ENCODE peak calls at places on chromosomes 7 and 10, in nine cellular contexts. One of them, this sample, is unnamed.

GRCh38 chr10:71269301-71270288 is 49.5 kb upstream of the SLC29A3 start:
- DNase-seq in MCF 10A: no peak
- DNase-seq in iris pigment epithelial cell: no peak
- DNase-seq in CD4-positive, CD25-positive, alpha-beta regulatory T cell: no peak
- DNase-seq in T-helper 9 cell: no peak
- DNase-seq in endothelial cell: no peak
- DNase-seq in NCI-H1436: no peak
- DNase-seq in SK-N-SH: no peak
- DNase-seq in cardiac septum: no peak
- DNase-seq in this sample: peak

GRCh38 chr10:63388421-63389031 is 77.3 kb downstream of the JMJD1C start:
- DNase-seq in MCF 10A: no peak
- DNase-seq in iris pigment epithelial cell: peak
- DNase-seq in CD4-positive, CD25-positive, alpha-beta regulatory T cell: peak
- DNase-seq in T-helper 9 cell: no peak
- DNase-seq in endothelial cell: no peak
- DNase-seq in NCI-H1436: no peak
- DNase-seq in SK-N-SH: no peak
- DNase-seq in cardiac septum: no peak
- DNase-seq in this sample: no peak

GRCh38 chr10:112875474-112876267 is 74.4 kb upstream of the TCF7L2 start:
- DNase-seq in MCF 10A: peak
- DNase-seq in iris pigment epithelial cell: peak
- DNase-seq in CD4-positive, CD25-positive, alpha-beta regulatory T cell: no peak
- DNase-seq in T-helper 9 cell: no peak
- DNase-seq in endothelial cell: no peak
- DNase-seq in NCI-H1436: no peak
- DNase-seq in SK-N-SH: no peak
- DNase-seq in cardiac septum: no peak
- DNase-seq in this sample: peak

GRCh38 chr7:112159346-112159745 is 46.9 kb downstream of the DOCK4 start:
- DNase-seq in MCF 10A: no peak
- DNase-seq in iris pigment epithelial cell: no peak
- DNase-seq in CD4-positive, CD25-positive, alpha-beta regulatory T cell: no peak
- DNase-seq in T-helper 9 cell: no peak
- DNase-seq in endothelial cell: no peak
- DNase-seq in NCI-H1436: no peak
- DNase-seq in SK-N-SH: no peak
- DNase-seq in cardiac septum: no peak
- DNase-seq in this sample: no peak

GRCh38 chr10:110410329-110411046 is 87.2 kb upstream of the DUSP5 start:
- DNase-seq in MCF 10A: peak
- DNase-seq in iris pigment epithelial cell: peak
- DNase-seq in CD4-positive, CD25-positive, alpha-beta regulatory T cell: no peak
- DNase-seq in T-helper 9 cell: no peak
- DNase-seq in endothelial cell: no peak
- DNase-seq in NCI-H1436: no peak
- DNase-seq in SK-N-SH: no peak
- DNase-seq in cardiac septum: no peak
- DNase-seq in this sample: peak

GRCh38 chr7:32406386-32406785 is 83.8 kb downstream of the LSM5 start:
- DNase-seq in MCF 10A: no peak
- DNase-seq in iris pigment epithelial cell: no peak
- DNase-seq in CD4-positive, CD25-positive, alpha-beta regulatory T cell: no peak
- DNase-seq in T-helper 9 cell: no peak
- DNase-seq in endothelial cell: no peak
- DNase-seq in NCI-H1436: no peak
- DNase-seq in SK-N-SH: no peak
- DNase-seq in cardiac septum: no peak
- DNase-seq in this sample: no peak

GRCh38 chr10:114634607-114634974 is 23.5 kb downstream of the ABLIM1 start:
- DNase-seq in MCF 10A: peak
- DNase-seq in iris pigment epithelial cell: peak
- DNase-seq in CD4-positive, CD25-positive, alpha-beta regulatory T cell: no peak
- DNase-seq in T-helper 9 cell: no peak
- DNase-seq in endothelial cell: no peak
- DNase-seq in NCI-H1436: no peak
- DNase-seq in SK-N-SH: peak
- DNase-seq in cardiac septum: no peak
- DNase-seq in this sample: peak

GRCh38 chr10:91073301-91073780 is 147.1 kb upstream of the PCGF5 start:
- DNase-seq in MCF 10A: no peak
- DNase-seq in iris pigment epithelial cell: no peak
- DNase-seq in CD4-positive, CD25-positive, alpha-beta regulatory T cell: no peak
- DNase-seq in T-helper 9 cell: no peak
- DNase-seq in endothelial cell: no peak
- DNase-seq in NCI-H1436: no peak
- DNase-seq in SK-N-SH: no peak
- DNase-seq in cardiac septum: no peak
- DNase-seq in this sample: no peak

GRCh38 chr7:12570529-12571461 is at the start of gene SCIN:
- DNase-seq in MCF 10A: peak
- DNase-seq in iris pigment epithelial cell: peak
- DNase-seq in CD4-positive, CD25-positive, alpha-beta regulatory T cell: peak
- DNase-seq in T-helper 9 cell: peak
- DNase-seq in endothelial cell: peak
- DNase-seq in NCI-H1436: peak
- DNase-seq in SK-N-SH: peak
- DNase-seq in cardiac septum: no peak
- DNase-seq in this sample: no peak

GRCh38 chr10:73018632-73019031 is 64.0 kb upstream of the PLA2G12B start:
- DNase-seq in MCF 10A: no peak
- DNase-seq in iris pigment epithelial cell: no peak
- DNase-seq in CD4-positive, CD25-positive, alpha-beta regulatory T cell: no peak
- DNase-seq in T-helper 9 cell: no peak
- DNase-seq in endothelial cell: no peak
- DNase-seq in NCI-H1436: no peak
- DNase-seq in SK-N-SH: no peak
- DNase-seq in cardiac septum: no peak
- DNase-seq in this sample: no peak

GRCh38 chr10:122957474-122957873 is 3.4 kb upstream of the C10orf88 start:
- DNase-seq in MCF 10A: peak
- DNase-seq in iris pigment epithelial cell: peak
- DNase-seq in CD4-positive, CD25-positive, alpha-beta regulatory T cell: no peak
- DNase-seq in T-helper 9 cell: no peak
- DNase-seq in endothelial cell: no peak
- DNase-seq in NCI-H1436: no peak
- DNase-seq in SK-N-SH: no peak
- DNase-seq in cardiac septum: no peak
- DNase-seq in this sample: peak

GRCh38 chr7:111953611-111954010 is 252.6 kb downstream of the DOCK4 start:
- DNase-seq in MCF 10A: peak
- DNase-seq in iris pigment epithelial cell: no peak
- DNase-seq in CD4-positive, CD25-positive, alpha-beta regulatory T cell: peak
- DNase-seq in T-helper 9 cell: no peak
- DNase-seq in endothelial cell: no peak
- DNase-seq in NCI-H1436: no peak
- DNase-seq in SK-N-SH: peak
- DNase-seq in cardiac septum: no peak
- DNase-seq in this sample: peak

GRCh38 chr10:113520606-113521481 is 32.0 kb upstream of the HABP2 start:
- DNase-seq in MCF 10A: peak
- DNase-seq in iris pigment epithelial cell: peak
- DNase-seq in CD4-positive, CD25-positive, alpha-beta regulatory T cell: peak
- DNase-seq in T-helper 9 cell: no peak
- DNase-seq in endothelial cell: peak
- DNase-seq in NCI-H1436: peak
- DNase-seq in SK-N-SH: peak
- DNase-seq in cardiac septum: no peak
- DNase-seq in this sample: peak

GRCh38 chr10:132109341-132110072 is 43.8 kb downstream of the JAKMIP3 start:
- DNase-seq in MCF 10A: no peak
- DNase-seq in iris pigment epithelial cell: no peak
- DNase-seq in CD4-positive, CD25-positive, alpha-beta regulatory T cell: no peak
- DNase-seq in T-helper 9 cell: no peak
- DNase-seq in endothelial cell: no peak
- DNase-seq in NCI-H1436: no peak
- DNase-seq in SK-N-SH: no peak
- DNase-seq in cardiac septum: peak
- DNase-seq in this sample: no peak

GRCh38 chr7:151999337-152000090 is 26.0 kb upstream of the GALNT11 start:
- DNase-seq in MCF 10A: no peak
- DNase-seq in iris pigment epithelial cell: peak
- DNase-seq in CD4-positive, CD25-positive, alpha-beta regulatory T cell: no peak
- DNase-seq in T-helper 9 cell: no peak
- DNase-seq in endothelial cell: no peak
- DNase-seq in NCI-H1436: no peak
- DNase-seq in SK-N-SH: no peak
- DNase-seq in cardiac septum: no peak
- DNase-seq in this sample: no peak

GRCh38 chr7:47586925-47587324 is 5.0 kb upstream of the TNS3 start:
- DNase-seq in MCF 10A: peak
- DNase-seq in iris pigment epithelial cell: no peak
- DNase-seq in CD4-positive, CD25-positive, alpha-beta regulatory T cell: no peak
- DNase-seq in T-helper 9 cell: no peak
- DNase-seq in endothelial cell: no peak
- DNase-seq in NCI-H1436: no peak
- DNase-seq in SK-N-SH: no peak
- DNase-seq in cardiac septum: no peak
- DNase-seq in this sample: no peak

GRCh38 chr7:56105508-56105907 is 768 bp downstream of the CHCHD2 start:
- DNase-seq in MCF 10A: peak
- DNase-seq in iris pigment epithelial cell: peak
- DNase-seq in CD4-positive, CD25-positive, alpha-beta regulatory T cell: peak
- DNase-seq in T-helper 9 cell: no peak
- DNase-seq in endothelial cell: no peak
- DNase-seq in NCI-H1436: no peak
- DNase-seq in SK-N-SH: no peak
- DNase-seq in cardiac septum: no peak
- DNase-seq in this sample: peak

GRCh38 chr10:82267465-82267864 is 392.5 kb downstream of the NRG3 start:
- DNase-seq in MCF 10A: no peak
- DNase-seq in iris pigment epithelial cell: no peak
- DNase-seq in CD4-positive, CD25-positive, alpha-beta regulatory T cell: no peak
- DNase-seq in T-helper 9 cell: no peak
- DNase-seq in endothelial cell: no peak
- DNase-seq in NCI-H1436: no peak
- DNase-seq in SK-N-SH: no peak
- DNase-seq in cardiac septum: no peak
- DNase-seq in this sample: no peak

GRCh38 chr7:127938588-127938987 is 92.6 kb downstream of the LRRC4 start:
- DNase-seq in MCF 10A: peak
- DNase-seq in iris pigment epithelial cell: peak
- DNase-seq in CD4-positive, CD25-positive, alpha-beta regulatory T cell: no peak
- DNase-seq in T-helper 9 cell: no peak
- DNase-seq in endothelial cell: no peak
- DNase-seq in NCI-H1436: no peak
- DNase-seq in SK-N-SH: no peak
- DNase-seq in cardiac septum: no peak
- DNase-seq in this sample: peak

GRCh38 chr10:125002423-125003145 is 60.7 kb downstream of the ZRANB1 start:
- DNase-seq in MCF 10A: no peak
- DNase-seq in iris pigment epithelial cell: no peak
- DNase-seq in CD4-positive, CD25-positive, alpha-beta regulatory T cell: no peak
- DNase-seq in T-helper 9 cell: no peak
- DNase-seq in endothelial cell: no peak
- DNase-seq in NCI-H1436: no peak
- DNase-seq in SK-N-SH: peak
- DNase-seq in cardiac septum: peak
- DNase-seq in this sample: no peak

GRCh38 chr10:112738586-112739218 is 211.3 kb upstream of the TCF7L2 start:
- DNase-seq in MCF 10A: no peak
- DNase-seq in iris pigment epithelial cell: peak
- DNase-seq in CD4-positive, CD25-positive, alpha-beta regulatory T cell: no peak
- DNase-seq in T-helper 9 cell: no peak
- DNase-seq in endothelial cell: no peak
- DNase-seq in NCI-H1436: no peak
- DNase-seq in SK-N-SH: no peak
- DNase-seq in cardiac septum: no peak
- DNase-seq in this sample: no peak

GRCh38 chr10:88786032-88786770 is 16.3 kb upstream of the LIPM start:
- DNase-seq in MCF 10A: no peak
- DNase-seq in iris pigment epithelial cell: no peak
- DNase-seq in CD4-positive, CD25-positive, alpha-beta regulatory T cell: no peak
- DNase-seq in T-helper 9 cell: no peak
- DNase-seq in endothelial cell: no peak
- DNase-seq in NCI-H1436: no peak
- DNase-seq in SK-N-SH: no peak
- DNase-seq in cardiac septum: no peak
- DNase-seq in this sample: no peak

GRCh38 chr10:52232561-52233350 is 81.3 kb upstream of the DKK1 start:
- DNase-seq in MCF 10A: no peak
- DNase-seq in iris pigment epithelial cell: peak
- DNase-seq in CD4-positive, CD25-positive, alpha-beta regulatory T cell: no peak
- DNase-seq in T-helper 9 cell: no peak
- DNase-seq in endothelial cell: no peak
- DNase-seq in NCI-H1436: no peak
- DNase-seq in SK-N-SH: peak
- DNase-seq in cardiac septum: no peak
- DNase-seq in this sample: peak

GRCh38 chr10:12221323-12222298 is 25.6 kb downstream of the CDC123 start:
- DNase-seq in MCF 10A: peak
- DNase-seq in iris pigment epithelial cell: peak
- DNase-seq in CD4-positive, CD25-positive, alpha-beta regulatory T cell: no peak
- DNase-seq in T-helper 9 cell: no peak
- DNase-seq in endothelial cell: no peak
- DNase-seq in NCI-H1436: no peak
- DNase-seq in SK-N-SH: no peak
- DNase-seq in cardiac septum: no peak
- DNase-seq in this sample: peak

GRCh38 chr10:96586419-96587254 is at the start of gene TM9SF3:
- DNase-seq in MCF 10A: peak
- DNase-seq in iris pigment epithelial cell: peak
- DNase-seq in CD4-positive, CD25-positive, alpha-beta regulatory T cell: peak
- DNase-seq in T-helper 9 cell: peak
- DNase-seq in endothelial cell: peak
- DNase-seq in NCI-H1436: peak
- DNase-seq in SK-N-SH: peak
- DNase-seq in cardiac septum: peak
- DNase-seq in this sample: peak

GRCh38 chr10:103895458-103896186 is 22.4 kb downstream of the STN1 start:
- DNase-seq in MCF 10A: peak
- DNase-seq in iris pigment epithelial cell: peak
- DNase-seq in CD4-positive, CD25-positive, alpha-beta regulatory T cell: peak
- DNase-seq in T-helper 9 cell: no peak
- DNase-seq in endothelial cell: no peak
- DNase-seq in NCI-H1436: no peak
- DNase-seq in SK-N-SH: no peak
- DNase-seq in cardiac septum: no peak
- DNase-seq in this sample: peak